ENCODE peak calls at places on chromosomes 13 and 19, in eight cellular contexts. One of them, this sample, is unnamed.

GRCh38 chr13:75635621-75636338 is at the start of gene LMO7:
- DNase-seq in uterus: no peak
- DNase-seq in K562: peak; percentile 47
- DNase-seq in CD8-positive, alpha-beta memory T cell: peak; percentile 70
- DNase-seq in breast epithelium: peak; percentile 64
- DNase-seq in H1: peak; percentile 84
- DNase-seq in iPS DF 6.9: no peak
- DNase-seq in transverse colon: peak; percentile 61
- DNase-seq in this sample: peak; percentile 45

GRCh38 chr13:23547000-23547590 is 23.1 kb upstream of the TNFRSF19 start:
- DNase-seq in CD8-positive, alpha-beta memory T cell: no peak
- DNase-seq in K562: no peak
- DNase-seq in H1: peak; percentile 63
- DNase-seq in uterus: peak; percentile 40
- DNase-seq in breast epithelium: no peak
- DNase-seq in transverse colon: peak; percentile 9
- DNase-seq in iPS DF 6.9: no peak
- DNase-seq in this sample: no peak

GRCh38 chr13:42266464-42266863 is 5.5 kb upstream of the AKAP11 start:
- DNase-seq in breast epithelium: no peak
- DNase-seq in transverse colon: no peak
- DNase-seq in iPS DF 6.9: no peak
- DNase-seq in K562: no peak
- DNase-seq in H1: no peak
- DNase-seq in CD8-positive, alpha-beta memory T cell: no peak
- DNase-seq in uterus: no peak
- DNase-seq in this sample: no peak

GRCh38 chr13:112928958-112929777 is 39.8 kb upstream of the MCF2L start:
- DNase-seq in breast epithelium: no peak
- DNase-seq in CD8-positive, alpha-beta memory T cell: no peak
- DNase-seq in transverse colon: peak; percentile 66
- DNase-seq in K562: no peak
- DNase-seq in H1: no peak
- DNase-seq in uterus: no peak
- DNase-seq in iPS DF 6.9: no peak
- DNase-seq in this sample: no peak

GRCh38 chr13:77919351-77920294 is 992 bp upstream of the EDNRB start:
- DNase-seq in K562: no peak
- DNase-seq in iPS DF 6.9: no peak
- DNase-seq in uterus: peak; percentile 66
- DNase-seq in transverse colon: peak; percentile 21
- DNase-seq in CD8-positive, alpha-beta memory T cell: no peak
- DNase-seq in breast epithelium: no peak
- DNase-seq in H1: peak; percentile 63
- DNase-seq in this sample: no peak

GRCh38 chr13:37058801-37059135 is 720 bp downstream of the SUPT20H start:
- DNase-seq in transverse colon: no peak
- DNase-seq in K562: peak; percentile 7
- DNase-seq in CD8-positive, alpha-beta memory T cell: peak; percentile 57
- DNase-seq in H1: no peak
- DNase-seq in uterus: no peak
- DNase-seq in breast epithelium: no peak
- DNase-seq in iPS DF 6.9: no peak
- DNase-seq in this sample: peak; percentile 60

GRCh38 chr19:15418112-15418587 is 638 bp downstream of the AKAP8L start:
- DNase-seq in CD8-positive, alpha-beta memory T cell: no peak
- DNase-seq in iPS DF 6.9: no peak
- DNase-seq in uterus: no peak
- DNase-seq in H1: no peak
- DNase-seq in K562: no peak
- DNase-seq in transverse colon: no peak
- DNase-seq in breast epithelium: no peak
- DNase-seq in this sample: no peak

GRCh38 chr13:110648155-110648819 is 32.9 kb downstream of the NAXD start:
- DNase-seq in transverse colon: no peak
- DNase-seq in iPS DF 6.9: no peak
- DNase-seq in CD8-positive, alpha-beta memory T cell: no peak
- DNase-seq in uterus: no peak
- DNase-seq in H1: peak; percentile 39
- DNase-seq in breast epithelium: no peak
- DNase-seq in K562: no peak
- DNase-seq in this sample: no peak

GRCh38 chr19:8926341-8926740 is 83.9 kb downstream of the MUC16 start:
- DNase-seq in H1: no peak
- DNase-seq in transverse colon: no peak
- DNase-seq in uterus: no peak
- DNase-seq in iPS DF 6.9: no peak
- DNase-seq in CD8-positive, alpha-beta memory T cell: no peak
- DNase-seq in K562: no peak
- DNase-seq in breast epithelium: no peak
- DNase-seq in this sample: no peak

GRCh38 chr13:114235697-114236096 is 1.0 kb downstream of the CDC16 start:
- DNase-seq in H1: no peak
- DNase-seq in iPS DF 6.9: no peak
- DNase-seq in transverse colon: no peak
- DNase-seq in K562: no peak
- DNase-seq in breast epithelium: no peak
- DNase-seq in CD8-positive, alpha-beta memory T cell: no peak
- DNase-seq in uterus: no peak
- DNase-seq in this sample: no peak

GRCh38 chr13:51258612-51259358 is 36.6 kb downstream of the FAM124A start:
- DNase-seq in uterus: no peak
- DNase-seq in iPS DF 6.9: no peak
- DNase-seq in transverse colon: no peak
- DNase-seq in CD8-positive, alpha-beta memory T cell: no peak
- DNase-seq in K562: no peak
- DNase-seq in breast epithelium: no peak
- DNase-seq in H1: peak; percentile 44
- DNase-seq in this sample: no peak

GRCh38 chr13:97932006-97932405 is 21.5 kb upstream of the IPO5 start:
- DNase-seq in uterus: no peak
- DNase-seq in transverse colon: no peak
- DNase-seq in iPS DF 6.9: no peak
- DNase-seq in breast epithelium: no peak
- DNase-seq in CD8-positive, alpha-beta memory T cell: no peak
- DNase-seq in K562: no peak
- DNase-seq in H1: no peak
- DNase-seq in this sample: no peak

GRCh38 chr19:44905437-44906160 is at the start of gene APOE:
- DNase-seq in H1: peak; percentile 86
- DNase-seq in uterus: no peak
- DNase-seq in K562: peak; percentile 54
- DNase-seq in transverse colon: peak; percentile 33
- DNase-seq in iPS DF 6.9: no peak
- DNase-seq in breast epithelium: peak; percentile 43
- DNase-seq in CD8-positive, alpha-beta memory T cell: no peak
- DNase-seq in this sample: no peak

GRCh38 chr13:110566201-110566600 is 4.7 kb upstream of the RAB20 start:
- DNase-seq in H1: no peak
- DNase-seq in breast epithelium: no peak
- DNase-seq in K562: no peak
- DNase-seq in CD8-positive, alpha-beta memory T cell: no peak
- DNase-seq in uterus: no peak
- DNase-seq in iPS DF 6.9: no peak
- DNase-seq in transverse colon: no peak
- DNase-seq in this sample: no peak

GRCh38 chr19:31174948-31175347 is 174.3 kb downstream of the TSHZ3 start:
- DNase-seq in K562: no peak
- DNase-seq in H1: no peak
- DNase-seq in iPS DF 6.9: no peak
- DNase-seq in transverse colon: no peak
- DNase-seq in CD8-positive, alpha-beta memory T cell: no peak
- DNase-seq in breast epithelium: no peak
- DNase-seq in uterus: no peak
- DNase-seq in this sample: no peak

GRCh38 chr19:46834984-46835383 is 15.7 kb downstream of the AP2S1 start:
- DNase-seq in transverse colon: no peak
- DNase-seq in iPS DF 6.9: no peak
- DNase-seq in H1: no peak
- DNase-seq in K562: no peak
- DNase-seq in CD8-positive, alpha-beta memory T cell: no peak
- DNase-seq in uterus: no peak
- DNase-seq in breast epithelium: no peak
- DNase-seq in this sample: no peak

GRCh38 chr19:46830864-46831263 is 19.8 kb downstream of the AP2S1 start:
- DNase-seq in transverse colon: no peak
- DNase-seq in K562: no peak
- DNase-seq in breast epithelium: no peak
- DNase-seq in H1: no peak
- DNase-seq in uterus: no peak
- DNase-seq in CD8-positive, alpha-beta memory T cell: no peak
- DNase-seq in iPS DF 6.9: no peak
- DNase-seq in this sample: no peak

GRCh38 chr19:46839752-46840151 is 10.9 kb downstream of the AP2S1 start:
- DNase-seq in K562: no peak
- DNase-seq in uterus: no peak
- DNase-seq in transverse colon: peak; percentile 77
- DNase-seq in CD8-positive, alpha-beta memory T cell: no peak
- DNase-seq in iPS DF 6.9: no peak
- DNase-seq in H1: no peak
- DNase-seq in breast epithelium: peak; percentile 46
- DNase-seq in this sample: no peak

GRCh38 chr19:46838160-46838559 is 12.5 kb downstream of the AP2S1 start:
- DNase-seq in CD8-positive, alpha-beta memory T cell: no peak
- DNase-seq in breast epithelium: no peak
- DNase-seq in K562: no peak
- DNase-seq in uterus: no peak
- DNase-seq in H1: no peak
- DNase-seq in transverse colon: no peak
- DNase-seq in iPS DF 6.9: no peak
- DNase-seq in this sample: no peak

GRCh38 chr19:46834121-46834520 is 16.5 kb downstream of the AP2S1 start:
- DNase-seq in uterus: no peak
- DNase-seq in breast epithelium: no peak
- DNase-seq in transverse colon: no peak
- DNase-seq in iPS DF 6.9: no peak
- DNase-seq in CD8-positive, alpha-beta memory T cell: no peak
- DNase-seq in H1: no peak
- DNase-seq in K562: no peak
- DNase-seq in this sample: no peak
- H3K4me3 ChIP-seq in uterus: no peak overlapping the region
- H3K4me3 ChIP-seq in breast epithelium: no peak overlapping the region
- H3K4me3 ChIP-seq in transverse colon: no peak overlapping the region
- H3K4me3 ChIP-seq in iPS DF 6.9: no peak overlapping the region
- H3K4me3 ChIP-seq in CD8-positive, alpha-beta memory T cell: no peak overlapping the region
- H3K4me3 ChIP-seq in H1: no peak overlapping the region
- H3K4me3 ChIP-seq in K562: no peak overlapping the region
- H3K4me3 ChIP-seq in this sample: no peak overlapping the region

GRCh38 chr19:33289261-33289660 is 13.1 kb downstream of the CEBPA start:
- DNase-seq in K562: no peak
- DNase-seq in breast epithelium: no peak
- DNase-seq in H1: no peak
- DNase-seq in CD8-positive, alpha-beta memory T cell: no peak
- DNase-seq in uterus: no peak
- DNase-seq in transverse colon: no peak
- DNase-seq in iPS DF 6.9: no peak
- DNase-seq in this sample: no peak

GRCh38 chr19:33287438-33287837 is 14.9 kb downstream of the CEBPA start:
- DNase-seq in K562: no peak
- DNase-seq in breast epithelium: no peak
- DNase-seq in CD8-positive, alpha-beta memory T cell: no peak
- DNase-seq in H1: no peak
- DNase-seq in transverse colon: no peak
- DNase-seq in iPS DF 6.9: no peak
- DNase-seq in uterus: no peak
- DNase-seq in this sample: no peak

GRCh38 chr19:33290082-33290815 is 12.1 kb downstream of the CEBPA start:
- DNase-seq in H1: no peak
- DNase-seq in uterus: no peak
- DNase-seq in breast epithelium: no peak
- DNase-seq in K562: no peak
- DNase-seq in CD8-positive, alpha-beta memory T cell: peak; percentile 17
- DNase-seq in iPS DF 6.9: no peak
- DNase-seq in transverse colon: no peak
- DNase-seq in this sample: no peak

GRCh38 chr19:33286899-33287298 is 15.4 kb downstream of the CEBPA start:
- DNase-seq in K562: no peak
- DNase-seq in iPS DF 6.9: no peak
- DNase-seq in uterus: no peak
- DNase-seq in breast epithelium: no peak
- DNase-seq in H1: no peak
- DNase-seq in transverse colon: no peak
- DNase-seq in CD8-positive, alpha-beta memory T cell: no peak
- DNase-seq in this sample: no peak

DNA sequence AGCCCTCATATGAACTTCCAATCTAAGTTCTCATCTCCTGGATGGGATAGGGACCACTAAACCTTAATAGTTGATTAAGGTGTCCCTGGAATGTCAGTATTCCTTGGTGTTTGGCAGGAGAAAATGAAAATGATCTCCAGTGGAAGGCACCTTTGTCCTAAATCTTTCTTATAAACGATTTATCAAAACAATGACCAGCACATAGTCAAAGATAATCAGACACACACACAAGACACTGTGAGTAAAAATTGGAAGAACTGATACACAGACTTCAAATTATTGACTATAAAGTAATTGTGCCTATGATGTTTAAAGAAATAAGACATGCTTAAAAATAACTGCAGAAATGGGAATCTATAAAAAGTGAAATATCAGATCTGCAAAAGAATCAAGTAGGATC is 13.7 kb downstream of the CEBPA start:
- DNase-seq in transverse colon: no peak
- DNase-seq in CD8-positive, alpha-beta memory T cell: no peak
- DNase-seq in uterus: no peak
- DNase-seq in breast epithelium: no peak
- DNase-seq in K562: no peak
- DNase-seq in iPS DF 6.9: no peak
- DNase-seq in H1: no peak
- DNase-seq in this sample: no peak
- H3K4me1 ChIP-seq in transverse colon: peaks cover 50% of the 10 kb centered on the region
- H3K4me1 ChIP-seq in CD8-positive, alpha-beta memory T cell: no peaks in the 10 kb centered on the region
- H3K4me1 ChIP-seq in uterus: no peaks in the 10 kb centered on the region
- H3K4me1 ChIP-seq in breast epithelium: peaks cover 11% of the 10 kb centered on the region
- H3K4me1 ChIP-seq in K562: peaks cover 11% of the 10 kb centered on the region
- H3K4me1 ChIP-seq in iPS DF 6.9: no peaks in the 10 kb centered on the region
- H3K4me1 ChIP-seq in H1: peaks cover 13% of the 10 kb centered on the region
- H3K4me1 ChIP-seq in this sample: no peaks in the 10 kb centered on the region

GRCh38 chr13:35475131-35475959 is 1.1 kb downstream of the MAB21L1 start:
- DNase-seq in uterus: no peak
- DNase-seq in K562: no peak
- DNase-seq in H1: peak; percentile 71
- DNase-seq in iPS DF 6.9: no peak
- DNase-seq in CD8-positive, alpha-beta memory T cell: no peak
- DNase-seq in transverse colon: peak; percentile 8
- DNase-seq in breast epithelium: no peak
- DNase-seq in this sample: no peak
- H3K4me3 ChIP-seq in uterus: peak overlapping the region; percentile 23
- H3K4me3 ChIP-seq in K562: no peak overlapping the region
- H3K4me3 ChIP-seq in H1: peak overlapping the region; percentile 63
- H3K4me3 ChIP-seq in iPS DF 6.9: peak overlapping the region; percentile 34
- H3K4me3 ChIP-seq in CD8-positive, alpha-beta memory T cell: peak overlapping the region; percentile 35
- H3K4me3 ChIP-seq in transverse colon: peak overlapping the region; percentile 8
- H3K4me3 ChIP-seq in breast epithelium: peak overlapping the region; percentile 82
- H3K4me3 ChIP-seq in this sample: no peak overlapping the region

DNA sequence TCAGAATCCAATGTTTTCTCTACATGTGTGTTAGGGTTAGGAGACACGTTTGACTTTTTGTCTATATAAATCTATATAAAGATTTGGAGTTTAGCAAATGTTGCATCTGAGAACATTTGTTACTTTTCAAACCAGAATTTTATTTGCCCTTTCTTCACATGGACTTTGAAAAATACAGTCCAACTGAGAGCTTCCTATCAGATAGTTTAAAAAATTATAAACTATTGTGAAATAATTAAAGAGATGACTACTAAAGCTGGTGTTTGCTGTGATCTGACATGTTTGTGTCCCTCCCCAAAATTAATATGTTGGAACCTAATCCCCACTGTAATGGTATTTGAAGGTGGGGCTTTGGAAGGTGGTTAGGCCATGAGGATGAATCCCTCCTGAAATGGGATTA is 297.1 kb downstream of the ITGBL1 start:
- DNase-seq in H1: no peak
- DNase-seq in uterus: no peak
- DNase-seq in iPS DF 6.9: no peak
- DNase-seq in CD8-positive, alpha-beta memory T cell: no peak
- DNase-seq in transverse colon: no peak
- DNase-seq in breast epithelium: no peak
- DNase-seq in K562: no peak
- DNase-seq in this sample: no peak
- H3K4me1 ChIP-seq in H1: no peaks in the 10 kb centered on the region
- H3K4me1 ChIP-seq in uterus: no peaks in the 10 kb centered on the region
- H3K4me1 ChIP-seq in iPS DF 6.9: no peaks in the 10 kb centered on the region
- H3K4me1 ChIP-seq in CD8-positive, alpha-beta memory T cell: no peaks in the 10 kb centered on the region
- H3K4me1 ChIP-seq in transverse colon: no peaks in the 10 kb centered on the region
- H3K4me1 ChIP-seq in breast epithelium: no peaks in the 10 kb centered on the region
- H3K4me1 ChIP-seq in K562: no peaks in the 10 kb centered on the region
- H3K4me1 ChIP-seq in this sample: no peaks in the 10 kb centered on the region

This sample was measured in OCI-LY7.